ENCODE peak calls at places on chromosome 3, in ten cellular contexts. L, P, S, M, R, G, B, E, W and F are unnamed samples.

GRCh38 chr3:55322649-55323048 is 164.5 kb downstream of the WNT5A start:
- DNase-seq in L (no peak), P (no peak), S (no peak), M (peak), R (no peak), G (peak), B (no peak), E (no peak), W (no peak), F (no peak)

GRCh38 chr3:177337548-177338331 is 140.5 kb upstream of the TBL1XR1 start:
- DNase-seq in L (no peak), P (no peak), S (no peak), M (no peak), R (peak), G (peak), B (no peak), E (no peak), W (peak), F (peak)

GRCh38 chr3:85838921-85839320 is 880.1 kb downstream of the CADM2 start:
- DNase-seq in L (no peak), P (peak), S (no peak), M (no peak), R (no peak), G (no peak), B (no peak), E (no peak), W (no peak), F (no peak)

GRCh38 chr3:77467702-77468407 is 428.0 kb downstream of the ROBO2 start:
- DNase-seq in L (no peak), P (no peak), S (no peak), M (peak), R (no peak), G (no peak), B (no peak), E (no peak), W (peak), F (no peak)

GRCh38 chr3:133487920-133488540 is 85.5 kb upstream of the CDV3 start:
- DNase-seq in L (no peak), P (no peak), S (peak), M (peak), R (peak), G (peak), B (peak), E (no peak), W (no peak), F (no peak)

GRCh38 chr3:186596568-186597287 is 16.1 kb upstream of the AHSG start:
- DNase-seq in L (no peak), P (no peak), S (no peak), M (no peak), R (no peak), G (peak), B (no peak), E (no peak), W (peak), F (no peak)

GRCh38 chr3:178059124-178059523 is 477.1 kb upstream of the KCNMB2 start:
- DNase-seq in L (no peak), P (peak), S (no peak), M (peak), R (no peak), G (peak), B (no peak), E (no peak), W (no peak), F (no peak)

GRCh38 chr3:48232734-48233133 is 8.2 kb upstream of the ZNF589 start:
- DNase-seq in L (peak), P (peak), S (peak), M (peak), R (peak), G (peak), B (peak), E (peak), W (peak), F (peak)

GRCh38 chr3:155243512-155243921 is 50.0 kb downstream of the STRIT1 start:
- DNase-seq in L (peak), P (no peak), S (no peak), M (no peak), R (no peak), G (peak), B (no peak), E (no peak), W (no peak), F (no peak)